ENCODE peak calls at places on chromosomes 6 and 20, in five cellular contexts. One of them, this sample, is unnamed.

GRCh38 chr20:20224806-20225205 is 143.1 kb upstream of the INSM1 start:
- DNase-seq in Peyer's patch: no peak
- DNase-seq in heart left ventricle: no peak
- DNase-seq in lower lobe of right lung: no peak
- DNase-seq in K562: no peak
- DNase-seq in this sample: no peak

GRCh38 chr6:105317607-105318533 is 85.0 kb downstream of the PREP start:
- DNase-seq in Peyer's patch: no peak
- DNase-seq in heart left ventricle: no peak
- DNase-seq in lower lobe of right lung: no peak
- DNase-seq in K562: no peak
- DNase-seq in this sample: no peak

GRCh38 chr6:87407896-87408720 is at the start of gene CFAP206:
- DNase-seq in Peyer's patch: peak
- DNase-seq in heart left ventricle: peak
- DNase-seq in lower lobe of right lung: peak
- DNase-seq in K562: peak
- DNase-seq in this sample: peak

GRCh38 chr6:113859349-113860164 is 2.4 kb downstream of the MARCKS start:
- DNase-seq in Peyer's patch: no peak
- DNase-seq in heart left ventricle: peak
- DNase-seq in lower lobe of right lung: peak
- DNase-seq in K562: no peak
- DNase-seq in this sample: peak

GRCh38 chr6:51986864-51987263 is 100.5 kb downstream of the PKHD1 start:
- DNase-seq in Peyer's patch: no peak
- DNase-seq in heart left ventricle: no peak
- DNase-seq in lower lobe of right lung: no peak
- DNase-seq in K562: no peak
- DNase-seq in this sample: no peak

GRCh38 chr6:126198581-126198980 is 141.3 kb upstream of the CENPW start:
- DNase-seq in Peyer's patch: no peak
- DNase-seq in heart left ventricle: no peak
- DNase-seq in lower lobe of right lung: no peak
- DNase-seq in K562: no peak
- DNase-seq in this sample: no peak

GRCh38 chr6:3518356-3518841 is 61.5 kb upstream of the SLC22A23 start:
- DNase-seq in Peyer's patch: no peak
- DNase-seq in heart left ventricle: no peak
- DNase-seq in lower lobe of right lung: no peak
- DNase-seq in K562: no peak
- DNase-seq in this sample: peak

GRCh38 chr20:44738779-44739477 is 6.7 kb upstream of the KCNK15 start:
- DNase-seq in Peyer's patch: peak
- DNase-seq in heart left ventricle: peak
- DNase-seq in lower lobe of right lung: no peak
- DNase-seq in K562: peak
- DNase-seq in this sample: peak

GRCh38 chr6:32906539-32906938 is 34.3 kb downstream of the HLA-DMB start:
- DNase-seq in Peyer's patch: no peak
- DNase-seq in heart left ventricle: no peak
- DNase-seq in lower lobe of right lung: no peak
- DNase-seq in K562: no peak
- DNase-seq in this sample: no peak

GRCh38 chr6:8530775-8531435 is 95.6 kb upstream of the SLC35B3 start:
- DNase-seq in Peyer's patch: no peak
- DNase-seq in heart left ventricle: no peak
- DNase-seq in lower lobe of right lung: no peak
- DNase-seq in K562: no peak
- DNase-seq in this sample: no peak

GRCh38 chr6:31128093-31128676 is 7.9 kb upstream of the CDSN start:
- DNase-seq in Peyer's patch: peak
- DNase-seq in heart left ventricle: peak
- DNase-seq in lower lobe of right lung: peak
- DNase-seq in K562: peak
- DNase-seq in this sample: peak

GRCh38 chr6:37244430-37245310 is 12.9 kb upstream of the TBC1D22B start:
- DNase-seq in Peyer's patch: peak
- DNase-seq in heart left ventricle: peak
- DNase-seq in lower lobe of right lung: peak
- DNase-seq in K562: no peak
- DNase-seq in this sample: peak

GRCh38 chr20:5657190-5657872 is 92.9 kb upstream of the SHLD1 start:
- DNase-seq in Peyer's patch: no peak
- DNase-seq in heart left ventricle: peak
- DNase-seq in lower lobe of right lung: peak
- DNase-seq in K562: no peak
- DNase-seq in this sample: peak

GRCh38 chr6:119986934-119987549 is 637.5 kb upstream of the MAN1A1 start:
- DNase-seq in Peyer's patch: no peak
- DNase-seq in heart left ventricle: no peak
- DNase-seq in lower lobe of right lung: no peak
- DNase-seq in K562: no peak
- DNase-seq in this sample: no peak

GRCh38 chr6:33147807-33148666 is 44.2 kb downstream of the COL11A2 start:
- DNase-seq in Peyer's patch: peak
- DNase-seq in heart left ventricle: no peak
- DNase-seq in lower lobe of right lung: no peak
- DNase-seq in K562: peak
- DNase-seq in this sample: peak

GRCh38 chr6:166687538-166688259 is 60.6 kb upstream of the RPS6KA2 start:
- DNase-seq in Peyer's patch: no peak
- DNase-seq in heart left ventricle: no peak
- DNase-seq in lower lobe of right lung: no peak
- DNase-seq in K562: no peak
- DNase-seq in this sample: no peak

GRCh38 chr20:61599061-61599930 is 347.2 kb downstream of the CDH4 start:
- DNase-seq in Peyer's patch: no peak
- DNase-seq in heart left ventricle: no peak
- DNase-seq in lower lobe of right lung: peak
- DNase-seq in K562: peak
- DNase-seq in this sample: no peak

GRCh38 chr6:77461796-77462195 is 1.5 kb downstream of the HTR1B start:
- DNase-seq in Peyer's patch: no peak
- DNase-seq in heart left ventricle: no peak
- DNase-seq in lower lobe of right lung: no peak
- DNase-seq in K562: no peak
- DNase-seq in this sample: no peak

DNA sequence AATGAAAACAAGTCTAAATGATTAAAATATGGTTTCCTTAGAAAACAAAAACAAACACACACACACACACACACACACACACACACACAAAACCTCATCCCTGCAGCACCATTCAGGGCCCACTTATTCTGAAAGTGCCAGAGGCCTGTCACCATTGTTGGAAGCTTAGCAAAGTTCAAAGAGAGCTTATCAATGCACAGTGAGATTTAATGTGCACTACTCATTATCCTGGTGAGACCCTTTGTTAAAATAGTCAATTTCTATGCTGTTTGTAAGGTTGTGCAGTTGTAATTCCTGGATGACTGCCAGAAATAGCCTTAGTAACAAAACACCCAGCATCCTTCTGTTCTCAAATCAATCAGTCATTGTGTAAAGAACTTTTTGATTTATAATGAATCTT is 482.9 kb downstream of the GRIK2 start:
- DNase-seq in Peyer's patch: no peak
- DNase-seq in heart left ventricle: no peak
- DNase-seq in lower lobe of right lung: no peak
- DNase-seq in K562: no peak
- DNase-seq in this sample: no peak
- TF ChIP-seq CTCF in Peyer's patch: no peak
- TF ChIP-seq CTCF in heart left ventricle: no peak
- TF ChIP-seq CTCF in lower lobe of right lung: no peak
- TF ChIP-seq CTCF in K562: no peak
- TF ChIP-seq CTCF in this sample: no peak

DNA sequence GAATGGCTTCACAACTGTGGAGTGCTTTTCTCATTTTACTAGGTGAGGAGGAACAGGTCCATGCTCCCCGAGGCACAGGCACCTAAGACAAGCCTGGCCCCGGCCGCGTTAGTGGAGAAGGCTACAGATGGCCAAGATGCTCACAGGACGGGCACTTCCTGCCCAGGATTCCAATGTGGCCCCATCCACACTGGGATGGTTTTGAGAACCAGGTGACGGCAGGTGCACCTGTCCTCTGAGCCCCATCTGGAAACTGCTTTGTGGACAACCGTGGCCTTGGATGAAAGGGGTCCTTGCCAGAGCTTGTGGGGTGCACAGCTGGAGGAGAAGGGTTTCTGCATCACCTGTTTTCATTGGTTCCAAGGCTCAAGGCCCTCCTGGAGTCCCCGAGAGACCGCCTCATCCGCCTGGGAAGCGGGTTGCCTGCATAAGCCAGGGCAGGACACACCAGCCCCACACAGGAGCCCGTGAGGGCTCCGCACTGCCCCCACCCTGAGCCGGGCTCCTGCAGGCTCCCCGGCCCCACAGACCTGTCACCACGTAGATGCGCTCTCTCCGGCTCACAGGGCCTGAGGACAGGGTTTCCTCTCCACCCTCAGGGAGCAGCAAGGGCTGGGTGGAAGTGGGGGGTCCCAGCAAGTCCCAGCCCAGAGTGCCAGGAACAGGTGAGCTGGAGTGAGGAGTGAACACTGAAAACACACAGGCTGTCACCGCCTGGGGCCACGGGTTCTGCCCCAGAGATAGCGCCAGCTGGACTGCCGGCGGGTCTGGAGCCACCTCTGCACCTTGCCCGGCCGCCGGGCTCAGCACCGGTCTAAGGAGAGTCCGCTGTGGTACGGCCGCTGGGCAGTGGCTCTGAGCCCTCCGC is 18.3 kb downstream of the NTSR1 start:
- DNase-seq in Peyer's patch: no peak
- DNase-seq in heart left ventricle: no peak
- DNase-seq in lower lobe of right lung: peak
- DNase-seq in K562: no peak
- DNase-seq in this sample: no peak
- H3K27ac ChIP-seq in Peyer's patch: no peak
- H3K27ac ChIP-seq in heart left ventricle: no peak
- H3K27ac ChIP-seq in lower lobe of right lung: no peak
- H3K27ac ChIP-seq in K562: no peak
- H3K27ac ChIP-seq in this sample: peak

GRCh38 chr20:58854638-58855471 is 2.3 kb downstream of the GNAS start:
- DNase-seq in Peyer's patch: no peak
- DNase-seq in heart left ventricle: no peak
- DNase-seq in lower lobe of right lung: no peak
- DNase-seq in K562: no peak
- DNase-seq in this sample: no peak
- TF ChIP-seq CTCF in Peyer's patch: no peak
- TF ChIP-seq CTCF in heart left ventricle: no peak
- TF ChIP-seq CTCF in lower lobe of right lung: no peak
- TF ChIP-seq CTCF in K562: no peak
- TF ChIP-seq CTCF in this sample: no peak

GRCh38 chr6:13413906-13414555 is 73.4 kb downstream of the GFOD1 start:
- DNase-seq in Peyer's patch: no peak
- DNase-seq in heart left ventricle: peak
- DNase-seq in lower lobe of right lung: no peak
- DNase-seq in K562: no peak
- DNase-seq in this sample: no peak

GRCh38 chr6:13412211-13412610 is 75.2 kb downstream of the GFOD1 start:
- DNase-seq in Peyer's patch: no peak
- DNase-seq in heart left ventricle: no peak
- DNase-seq in lower lobe of right lung: no peak
- DNase-seq in K562: no peak
- DNase-seq in this sample: no peak

GRCh38 chr6:13411484-13411883 is 75.9 kb downstream of the GFOD1 start:
- DNase-seq in Peyer's patch: no peak
- DNase-seq in heart left ventricle: no peak
- DNase-seq in lower lobe of right lung: no peak
- DNase-seq in K562: no peak
- DNase-seq in this sample: no peak

GRCh38 chr6:13413466-13413862 is 73.9 kb downstream of the GFOD1 start:
- DNase-seq in Peyer's patch: no peak
- DNase-seq in heart left ventricle: no peak
- DNase-seq in lower lobe of right lung: no peak
- DNase-seq in K562: no peak
- DNase-seq in this sample: no peak

DNA sequence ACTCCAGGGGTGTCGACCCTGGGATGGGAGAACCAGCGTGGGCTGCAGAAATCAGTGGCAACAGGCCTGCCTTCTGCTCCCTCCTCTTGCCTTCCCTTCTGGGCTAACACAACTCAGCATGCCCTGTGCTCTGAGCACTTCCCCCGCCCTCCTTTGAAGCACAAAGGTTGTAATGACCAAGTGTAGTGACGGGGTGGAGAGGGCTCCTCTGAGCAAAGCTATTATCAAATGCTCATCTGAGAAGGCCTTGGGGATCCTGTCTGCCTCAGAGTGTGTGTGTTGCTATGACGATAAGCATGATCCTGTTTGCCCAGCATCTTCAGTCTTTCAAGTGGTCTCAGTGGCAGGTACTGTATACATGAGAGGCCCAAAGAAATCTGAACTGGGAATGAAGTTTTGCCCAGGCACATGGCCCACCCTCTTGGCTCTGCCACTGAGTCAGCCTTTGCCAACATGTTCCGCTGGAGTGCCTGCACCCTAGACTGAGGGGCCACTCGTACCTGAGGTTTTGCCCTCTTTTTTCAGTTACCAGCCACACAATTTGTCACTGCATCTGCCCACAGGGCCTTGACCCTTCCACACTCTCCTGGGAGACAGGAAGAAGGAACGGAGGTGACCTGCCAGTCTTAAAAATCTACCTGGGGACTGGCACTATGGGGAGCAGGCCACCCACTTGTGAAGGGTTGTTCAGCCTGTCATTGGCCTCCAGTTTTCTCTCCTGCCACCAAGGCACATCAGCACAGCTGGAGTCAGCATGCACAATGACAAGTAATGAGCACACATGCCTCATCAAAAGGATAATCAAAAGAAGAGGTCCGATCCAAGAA is 74.5 kb downstream of the GFOD1 start:
- DNase-seq in Peyer's patch: no peak
- DNase-seq in heart left ventricle: no peak
- DNase-seq in lower lobe of right lung: no peak
- DNase-seq in K562: no peak
- DNase-seq in this sample: no peak
- H3K27ac ChIP-seq in Peyer's patch: peak
- H3K27ac ChIP-seq in heart left ventricle: peak
- H3K27ac ChIP-seq in lower lobe of right lung: peak
- H3K27ac ChIP-seq in K562: no peak
- H3K27ac ChIP-seq in this sample: no peak

GRCh38 chr6:38997128-38997761 is 51.3 kb upstream of the GLP1R start:
- DNase-seq in Peyer's patch: no peak
- DNase-seq in heart left ventricle: peak
- DNase-seq in lower lobe of right lung: no peak
- DNase-seq in K562: peak
- DNase-seq in this sample: no peak
- TF ChIP-seq CTCF in Peyer's patch: no peak
- TF ChIP-seq CTCF in heart left ventricle: peak
- TF ChIP-seq CTCF in lower lobe of right lung: peak
- TF ChIP-seq CTCF in K562: peak
- TF ChIP-seq CTCF in this sample: no peak